ENCODE peak calls at places on chromosomes 11 and 22, in four cellular contexts. H, E, U and F are unnamed samples.

GRCh38 chr11:132122701-132123100 is 752.3 kb downstream of the NTM start:
- DNase-seq in H (no peak), E (no peak), U (no peak), F (no peak)

GRCh38 chr11:121870202-121871045 is 245.6 kb downstream of the BLID start:
- DNase-seq in H (no peak), E (peak; percentile 8), U (no peak), F (no peak)

GRCh38 chr11:121936781-121937447 is 179.1 kb downstream of the BLID start:
- DNase-seq in H (no peak), E (no peak), U (no peak), F (peak; percentile 31)

GRCh38 chr11:33475999-33476398 is 218.8 kb downstream of the HIPK3 start:
- DNase-seq in H (no peak), E (peak; percentile 59), U (peak; percentile 27), F (peak; percentile 58)

GRCh38 chr11:128021304-128022006 is 565.9 kb downstream of the ETS1 start:
- DNase-seq in H (no peak), E (peak; percentile 61), U (no peak), F (no peak)

GRCh38 chr11:91947215-91947614 is 277.4 kb upstream of the FAT3 start:
- DNase-seq in H (no peak), E (no peak), U (no peak), F (peak; percentile 3)

GRCh38 chr11:113159967-113160621 is 154.3 kb upstream of the TTC12 start:
- DNase-seq in H (no peak), E (peak; percentile 60), U (no peak), F (no peak)

GRCh38 chr11:128250482-128250881 is 336.9 kb downstream of the ETS1 start:
- DNase-seq in H (no peak), E (no peak), U (no peak), F (no peak)

GRCh38 chr22:26436903-26437515 is 7.9 kb downstream of the ASPHD2 start:
- DNase-seq in H (no peak), E (no peak), U (peak; percentile 53), F (no peak)

GRCh38 chr11:129720156-129720555 is 95.5 kb upstream of the TMEM45B start:
- DNase-seq in H (no peak), E (no peak), U (no peak), F (no peak)

GRCh38 chr11:121575250-121575962 is 122.6 kb upstream of the SORL1-AS1 start:
- DNase-seq in H (peak; percentile 83), E (no peak), U (peak; percentile 22), F (peak; percentile 26)

GRCh38 chr11:16825091-16825490 is 86.6 kb downstream of the C11orf58 start:
- DNase-seq in H (no peak), E (no peak), U (no peak), F (no peak)

GRCh38 chr11:86508604-86509471 is 134.2 kb downstream of the CCDC81 start:
- DNase-seq in H (no peak), E (no peak), U (no peak), F (no peak)

GRCh38 chr11:98940913-98941312 is 79.8 kb upstream of the CNTN5 start:
- DNase-seq in H (no peak), E (peak; percentile 3), U (no peak), F (no peak)

GRCh38 chr11:95563173-95563572 is 226.4 kb downstream of the FAM76B start:
- DNase-seq in H (no peak), E (no peak), U (no peak), F (no peak)

GRCh38 chr11:110527146-110527545 is 97.4 kb downstream of the FDX1 start:
- DNase-seq in H (no peak), E (no peak), U (no peak), F (no peak)

GRCh38 chr11:27249208-27249509 is 113.9 kb downstream of the CCDC34 start:
- DNase-seq in H (no peak), E (no peak), U (no peak), F (no peak)

GRCh38 chr11:45143494-45143893 is 2.9 kb upstream of the PRDM11 start:
- DNase-seq in H (no peak), E (no peak), U (no peak), F (no peak)

GRCh38 chr11:66891849-66892660 is 35.2 kb downstream of the LRFN4 start:
- DNase-seq in H (no peak), E (no peak), U (peak; percentile 63), F (peak; percentile 96)

GRCh38 chr22:46122511-46122971 is 27.8 kb upstream of the PPARA start:
- DNase-seq in H (peak; percentile 94), E (peak; percentile 80), U (peak; percentile 79), F (peak; percentile 33)

GRCh38 chr22:30485362-30485988 is 13.7 kb upstream of the SEC14L3 start:
- DNase-seq in H (peak; percentile 85), E (peak; percentile 65), U (peak; percentile 69), F (peak; percentile 18)

GRCh38 chr11:70483077-70483861 is 84.9 kb downstream of the CTTN start:
- DNase-seq in H (no peak), E (peak; percentile 50), U (no peak), F (peak; percentile 43)

GRCh38 chr22:29040385-29041275 is 21.0 kb downstream of the C22orf31 start:
- DNase-seq in H (no peak), E (peak; percentile 75), U (peak; percentile 77), F (peak; percentile 88)

GRCh38 chr11:68841718-68842426 is at the start of gene CPT1A:
- DNase-seq in H (peak; percentile 94), E (peak; percentile 83), U (peak; percentile 76), F (no peak)

GRCh38 chr22:36383110-36383581 is 4.6 kb downstream of the MYH9 start:
- DNase-seq in H (no peak), E (no peak), U (no peak), F (peak; percentile 73)

GRCh38 chr11:85815186-85815911 is 4.4 kb upstream of the SYTL2 start:
- DNase-seq in H (no peak), E (no peak), U (no peak), F (no peak)

GRCh38 chr11:110200241-110200640 is 96.2 kb downstream of the RDX start:
- DNase-seq in H (no peak), E (no peak), U (no peak), F (peak; percentile 54)

GRCh38 chr22:46851941-46852340 is 89.5 kb downstream of the TBC1D22A start:
- DNase-seq in H (no peak), E (no peak), U (no peak), F (no peak)

GRCh38 chr11:13009921-13010736 is 1.0 kb downstream of the RASSF10 start:
- DNase-seq in H (peak; percentile 74), E (peak; percentile 56), U (peak; percentile 17), F (no peak)

GRCh38 chr11:1194231-1194976 is 28.5 kb upstream of the MUC5B start:
- DNase-seq in H (peak; percentile 72), E (no peak), U (peak; percentile 10), F (no peak)

GRCh38 chr11:111514216-111515031 is at the start of gene HOATZ:
- DNase-seq in H (no peak), E (peak; percentile 54), U (no peak), F (no peak)

DNA sequence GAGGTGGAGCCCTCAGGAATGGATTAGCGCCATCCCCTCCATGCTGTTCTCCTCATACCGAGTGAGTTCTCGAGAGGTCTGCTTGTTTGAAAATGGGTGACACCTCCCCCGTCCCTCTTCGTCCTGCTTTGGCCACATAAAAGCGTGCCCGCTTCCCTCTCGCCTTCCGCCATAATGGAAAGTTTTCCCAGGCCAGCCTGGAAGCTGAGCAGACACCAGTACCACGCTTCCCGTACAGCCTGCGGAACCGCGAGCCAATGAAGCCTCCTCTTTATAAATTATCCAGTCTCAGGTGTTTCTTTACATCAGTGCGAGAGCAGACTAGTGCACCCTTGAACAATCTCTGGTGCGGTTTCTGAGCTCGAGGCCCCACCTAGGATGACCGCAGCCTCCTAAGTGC is 12.8 kb downstream of the ALG12 start:
- DNase-seq in H (no peak), E (no peak), U (no peak), F (no peak)
- H3K36me3 ChIP-seq in H (peaks cover 18% of the 10 kb centered on the region), E (peaks cover 4% of the 10 kb centered on the region), U (peaks cover 10% of the 10 kb centered on the region), F (peaks cover 7% of the 10 kb centered on the region)

GRCh38 chr11:9714540-9714939 is 50.7 kb downstream of the SWAP70 start:
- DNase-seq in H (no peak), E (no peak), U (no peak), F (no peak)
- H3K36me3 ChIP-seq in H (no peaks in the 10 kb centered on the region), E (no peaks in the 10 kb centered on the region), U (peaks cover 1% of the 10 kb centered on the region), F (peaks cover 4% of the 10 kb centered on the region)

DNA sequence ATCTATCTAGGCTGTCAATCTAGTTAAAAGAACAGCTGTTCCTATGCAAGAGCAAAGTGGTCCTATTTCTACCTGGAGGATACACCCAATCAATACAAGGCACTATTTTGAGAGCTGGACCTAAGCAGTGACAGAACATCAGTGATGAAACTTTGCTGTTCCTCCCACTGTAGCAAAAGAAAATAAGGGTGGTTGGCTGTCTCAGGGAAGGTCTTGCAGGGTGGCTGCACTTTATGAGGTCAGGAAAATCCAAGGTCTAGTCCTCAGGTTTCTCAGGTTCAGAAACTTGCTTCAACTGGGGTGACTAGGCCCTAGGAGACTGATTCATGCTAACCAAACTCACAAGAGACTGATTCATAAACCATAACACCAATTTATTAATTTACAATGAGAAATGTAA is 11.6 kb downstream of the CPSF7 start:
- DNase-seq in H (no peak), E (no peak), U (no peak), F (no peak)
- H3K36me3 ChIP-seq in H (peaks cover 17% of the 10 kb centered on the region), E (peaks cover 71% of the 10 kb centered on the region), U (peaks cover 38% of the 10 kb centered on the region), F (peaks cover 83% of the 10 kb centered on the region)

GRCh38 chr22:41146573-41146972 is 54.2 kb downstream of the EP300 start:
- DNase-seq in H (no peak), E (no peak), U (peak; percentile 17), F (no peak)
- H3K36me3 ChIP-seq in H (peaks cover 11% of the 10 kb centered on the region), E (peaks cover 94% of the 10 kb centered on the region), U (peaks cover 57% of the 10 kb centered on the region), F (peaks cover 85% of the 10 kb centered on the region)

GRCh38 chr11:114178656-114179055 is 117.5 kb upstream of the NNMT start:
- DNase-seq in H (peak; percentile 19), E (no peak), U (no peak), F (no peak)
- H3K36me3 ChIP-seq in H (no peaks in the 10 kb centered on the region), E (no peaks in the 10 kb centered on the region), U (no peaks in the 10 kb centered on the region), F (no peaks in the 10 kb centered on the region)

GRCh38 chr11:47163898-47164297 is 12.8 kb downstream of the ARFGAP2 start:
- DNase-seq in H (no peak), E (no peak), U (no peak), F (no peak)

GRCh38 chr11:47162426-47162825 is 14.3 kb downstream of the ARFGAP2 start:
- DNase-seq in H (no peak), E (no peak), U (no peak), F (no peak)

GRCh38 chr11:47163198-47163597 is 13.5 kb downstream of the ARFGAP2 start:
- DNase-seq in H (no peak), E (no peak), U (no peak), F (no peak)

GRCh38 chr11:47165294-47165840 is 11.3 kb downstream of the ARFGAP2 start:
- DNase-seq in H (no peak), E (no peak), U (no peak), F (no peak)

DNA sequence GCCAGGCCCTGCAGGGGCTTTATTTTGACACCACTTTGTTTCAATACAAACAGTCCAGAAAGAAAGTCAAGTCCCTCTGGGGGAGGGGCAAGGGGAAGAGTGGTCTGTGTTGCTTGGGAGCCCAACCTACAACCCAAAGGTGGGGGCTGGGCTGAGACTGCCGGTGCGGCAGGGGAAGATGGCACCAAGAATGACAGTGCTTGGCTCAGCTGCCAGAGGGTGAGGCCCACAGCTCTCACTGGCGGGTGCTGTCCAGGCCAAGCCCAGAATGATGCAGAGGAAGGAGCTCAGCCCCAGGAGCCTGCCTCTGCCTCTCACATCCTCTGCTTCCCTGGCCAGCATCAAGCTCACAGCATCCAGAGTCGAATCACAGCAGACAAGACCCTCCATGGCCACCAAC is 12.4 kb downstream of the ARFGAP2 start:
- DNase-seq in H (no peak), E (no peak), U (no peak), F (no peak)
- H3K36me3 ChIP-seq in H (peaks cover 15% of the 10 kb centered on the region), E (peaks cover 42% of the 10 kb centered on the region), U (peaks cover 43% of the 10 kb centered on the region), F (peaks cover 70% of the 10 kb centered on the region)